ENCODE peak calls at places on chromosomes 5 and 9, in six cellular contexts. W, H, M, P, C and F are unnamed samples.
A peak's percentile ranks its signal among the peaks of the same experiment; 100 is the strongest.

GRCh38 chr5:10111575-10111974 is 138.1 kb downstream of the ATPSCKMT start:
- DNase-seq in W (no peak), H (no peak), M (no peak), P (no peak), C (no peak), F (peak; percentile 37)

GRCh38 chr9:121298689-121299112 is 30.7 kb downstream of the GSN start:
- DNase-seq in W (no peak), H (no peak), M (peak; percentile 70), P (peak; percentile 68), C (no peak), F (no peak)

GRCh38 chr9:125886365-125886764 is 139.2 kb downstream of the PBX3 start:
- DNase-seq in W (no peak), H (no peak), M (no peak), P (no peak), C (no peak), F (no peak)

GRCh38 chr9:89755835-89756234 is 151.0 kb downstream of the GADD45G start:
- DNase-seq in W (no peak), H (no peak), M (no peak), P (no peak), C (no peak), F (no peak)

GRCh38 chr9:126499005-126499910 is 114.5 kb upstream of the LMX1B start:
- DNase-seq in W (peak; percentile 53), H (no peak), M (no peak), P (no peak), C (peak; percentile 64), F (peak; percentile 62)

GRCh38 chr9:7129391-7129790 is 371.6 kb downstream of the KDM4C start:
- DNase-seq in W (no peak), H (no peak), M (no peak), P (no peak), C (no peak), F (no peak)

GRCh38 chr5:124948062-124948753 is 201.8 kb upstream of the ZNF608 start:
- DNase-seq in W (no peak), H (no peak), M (no peak), P (no peak), C (no peak), F (peak; percentile 24)

GRCh38 chr5:180783340-180784052 is 19.1 kb downstream of the MGAT1 start:
- DNase-seq in W (no peak), H (no peak), M (no peak), P (no peak), C (no peak), F (no peak)

GRCh38 chr9:745761-746414 is 95.6 kb upstream of the DMRT1 start:
- DNase-seq in W (no peak), H (no peak), M (no peak), P (peak; percentile 67), C (no peak), F (no peak)

GRCh38 chr5:23027830-23028229 is 174.7 kb upstream of the CDH12 start:
- DNase-seq in W (no peak), H (no peak), M (no peak), P (no peak), C (no peak), F (no peak)

GRCh38 chr9:81182421-81182820 is 506.9 kb downstream of the TLE1 start:
- DNase-seq in W (no peak), H (no peak), M (no peak), P (no peak), C (no peak), F (peak; percentile 33)

GRCh38 chr5:97600486-97600885 is 417.4 kb upstream of the RIOK2 start:
- DNase-seq in W (no peak), H (no peak), M (no peak), P (no peak), C (no peak), F (no peak)

GRCh38 chr9:95459867-95460626 is 56.7 kb downstream of the PTCH1 start:
- DNase-seq in W (no peak), H (no peak), M (no peak), P (no peak), C (no peak), F (peak; percentile 91)
- H3K36me3 ChIP-seq in W (peaks cover 4% of the 10 kb centered on the region), H (peaks cover 41% of the 10 kb centered on the region), M (peaks cover 58% of the 10 kb centered on the region), P (no peaks in the 10 kb centered on the region), C (no peaks in the 10 kb centered on the region), F (peaks cover 86% of the 10 kb centered on the region)

DNA sequence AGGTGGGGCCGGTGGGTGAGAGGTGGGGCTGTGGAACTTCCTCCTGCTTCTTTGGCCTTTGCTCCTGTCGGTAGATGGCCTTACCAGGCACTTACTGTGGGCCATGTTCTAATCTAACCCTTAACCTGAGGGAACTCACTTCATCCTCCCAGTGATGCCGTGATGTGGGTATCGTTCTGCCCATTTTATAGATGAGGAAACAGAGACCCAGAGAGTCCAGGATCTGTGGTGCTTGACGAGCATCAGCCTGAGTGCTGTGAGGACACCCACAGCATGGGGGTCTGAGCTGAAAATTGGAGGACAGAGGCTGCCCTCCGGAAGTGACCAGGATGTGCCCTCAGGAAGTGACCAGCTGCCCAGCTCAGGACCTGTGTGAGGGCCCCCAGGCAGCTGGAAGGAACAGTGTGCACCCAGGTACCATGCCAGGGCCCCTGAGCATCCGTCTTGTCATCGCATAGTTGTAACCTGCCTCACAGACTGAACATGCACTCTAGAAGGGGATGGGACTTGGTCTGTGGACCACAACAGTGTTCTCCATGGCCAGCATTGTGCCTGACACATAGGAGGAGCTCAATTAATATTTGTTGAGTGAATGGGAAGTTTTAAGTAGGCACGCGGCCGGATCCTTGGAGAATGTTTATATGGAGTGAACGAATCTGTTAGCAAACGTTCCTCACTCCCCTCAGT is 8.5 kb downstream of the NEK6 start:
- DNase-seq in W (no peak), H (no peak), M (no peak), P (no peak), C (no peak), F (no peak)
- H3K36me3 ChIP-seq in W (no peaks in the 10 kb centered on the region), H (no peaks in the 10 kb centered on the region), M (no peaks in the 10 kb centered on the region), P (no peaks in the 10 kb centered on the region), C (no peaks in the 10 kb centered on the region), F (peaks cover 52% of the 10 kb centered on the region)

DNA sequence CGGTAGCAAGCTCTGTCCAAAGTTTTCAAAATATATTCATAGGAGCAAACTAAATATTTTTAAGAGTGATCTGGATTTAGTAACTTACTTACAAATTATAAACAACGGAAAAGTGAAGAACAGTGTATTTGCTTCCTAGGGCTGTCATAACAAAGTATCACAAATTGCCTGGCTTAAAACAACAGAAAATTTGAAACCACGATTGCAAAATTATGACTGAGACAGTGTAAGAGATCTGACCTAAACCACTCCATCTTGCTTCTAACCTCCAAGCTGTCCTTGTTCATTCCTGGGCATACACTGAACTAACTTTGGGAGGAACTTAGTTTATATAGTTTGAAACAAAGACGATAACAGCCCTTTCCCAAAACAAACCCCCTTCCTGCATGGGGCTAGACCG is 202.0 kb upstream of the CDH6 start:
- DNase-seq in W (no peak), H (no peak), M (no peak), P (no peak), C (no peak), F (no peak)
- H3K36me3 ChIP-seq in W (no peaks in the 10 kb centered on the region), H (no peaks in the 10 kb centered on the region), M (no peaks in the 10 kb centered on the region), P (no peaks in the 10 kb centered on the region), C (no peaks in the 10 kb centered on the region), F (no peaks in the 10 kb centered on the region)

GRCh38 chr5:34826347-34826746 is 12.6 kb upstream of the TTC23L start:
- DNase-seq in W (no peak), H (no peak), M (no peak), P (no peak), C (no peak), F (no peak)
- H3K36me3 ChIP-seq in W (peaks cover 79% of the 10 kb centered on the region), H (no peaks in the 10 kb centered on the region), M (peaks cover 62% of the 10 kb centered on the region), P (no peaks in the 10 kb centered on the region), C (no peaks in the 10 kb centered on the region), F (peaks cover 18% of the 10 kb centered on the region)

DNA sequence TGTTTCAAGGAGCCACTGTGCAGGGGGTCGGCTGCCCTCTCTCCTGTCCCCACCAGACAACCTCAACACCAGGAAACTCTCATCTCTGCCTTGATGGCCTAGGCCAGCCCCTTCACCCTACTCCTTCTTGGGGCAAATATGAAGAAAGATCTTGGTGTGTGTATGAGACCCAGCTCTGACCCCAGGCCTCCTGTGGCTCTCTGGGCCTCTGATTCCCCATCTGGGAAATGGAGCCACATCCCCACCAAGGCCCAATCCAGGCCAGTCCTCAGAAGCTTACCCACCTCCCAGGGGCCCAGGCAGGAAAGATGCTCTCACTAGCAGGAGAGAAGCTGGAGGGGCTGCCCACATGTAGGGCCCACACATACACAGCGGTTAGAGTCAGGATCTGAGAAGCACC is 38.9 kb downstream of the BICD2 start:
- DNase-seq in W (no peak), H (no peak), M (peak; percentile 63), P (no peak), C (no peak), F (no peak)
- H3K36me3 ChIP-seq in W (no peaks in the 10 kb centered on the region), H (peaks cover 8% of the 10 kb centered on the region), M (peaks cover 38% of the 10 kb centered on the region), P (no peaks in the 10 kb centered on the region), C (no peaks in the 10 kb centered on the region), F (peaks cover 62% of the 10 kb centered on the region)

GRCh38 chr9:27511771-27512170 is 12.3 kb upstream of the IFNK start:
- DNase-seq in W (no peak), H (no peak), M (no peak), P (no peak), C (no peak), F (no peak)
- H3K36me3 ChIP-seq in W (no peaks in the 10 kb centered on the region), H (no peaks in the 10 kb centered on the region), M (no peaks in the 10 kb centered on the region), P (no peaks in the 10 kb centered on the region), C (no peaks in the 10 kb centered on the region), F (no peaks in the 10 kb centered on the region)

DNA sequence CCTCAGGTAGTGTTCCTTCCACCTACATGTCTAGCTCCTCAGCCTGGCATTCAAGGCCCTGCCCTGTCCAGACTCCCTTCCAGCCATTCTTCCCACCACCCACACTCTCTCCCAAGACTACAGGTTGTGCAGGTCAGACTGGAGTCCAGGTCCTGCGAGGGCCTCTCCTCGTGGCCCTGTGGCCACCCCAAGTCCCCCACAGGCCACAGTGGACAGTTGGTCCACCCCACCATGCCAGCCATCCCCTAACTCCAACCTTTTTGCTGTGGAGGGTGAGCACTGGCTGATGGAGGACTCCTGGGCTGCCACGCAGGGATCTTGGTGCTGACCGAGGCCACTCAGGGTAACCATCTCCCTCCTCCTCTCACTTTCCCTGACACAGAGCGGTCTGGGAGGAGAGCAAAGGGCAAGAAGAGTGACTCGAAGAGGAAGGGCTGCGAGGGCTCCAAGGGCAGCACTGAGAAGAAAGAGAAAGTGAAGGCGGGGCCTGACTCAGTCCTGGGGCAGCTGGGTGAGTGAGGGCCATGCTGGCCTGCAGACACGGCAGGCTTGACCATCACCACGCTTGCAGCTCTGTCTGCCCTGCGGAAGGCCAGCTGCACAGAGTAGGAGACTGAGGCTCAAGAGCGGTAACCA is 51.0 kb downstream of the JADE2 start:
- DNase-seq in W (no peak), H (no peak), M (no peak), P (no peak), C (no peak), F (no peak)
- H3K36me3 ChIP-seq in W (no peaks in the 10 kb centered on the region), H (peaks cover 70% of the 10 kb centered on the region), M (peaks cover 82% of the 10 kb centered on the region), P (no peaks in the 10 kb centered on the region), C (no peaks in the 10 kb centered on the region), F (peaks cover 73% of the 10 kb centered on the region)

DNA sequence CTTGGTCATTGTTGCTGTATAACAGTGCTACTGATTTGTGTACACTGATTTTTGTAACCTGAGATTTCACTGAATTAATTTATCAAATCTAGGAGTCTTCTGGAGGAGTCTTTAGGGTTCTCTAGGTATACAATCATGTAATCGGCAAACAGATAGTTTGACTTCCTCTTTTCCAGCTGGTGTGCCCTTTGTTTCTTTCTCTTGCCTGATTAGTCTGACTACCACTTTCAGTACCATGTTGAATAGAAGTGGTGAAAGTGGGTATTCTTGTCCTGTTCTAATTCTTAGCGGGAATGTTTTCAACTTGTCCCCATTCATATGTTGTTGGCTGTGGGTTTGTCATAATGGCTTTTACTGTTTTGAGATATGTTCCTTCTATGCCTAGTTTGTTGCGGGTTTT is 24.7 kb upstream of the RANBP6 start:
- DNase-seq in W (no peak), H (no peak), M (no peak), P (no peak), C (no peak), F (no peak)
- H3K36me3 ChIP-seq in W (no peaks in the 10 kb centered on the region), H (no peaks in the 10 kb centered on the region), M (no peaks in the 10 kb centered on the region), P (no peaks in the 10 kb centered on the region), C (no peaks in the 10 kb centered on the region), F (no peaks in the 10 kb centered on the region)